ENCODE peak calls at places on chromosomes 2 and 18, in five cellular contexts. One of them, this sample, is unnamed.

GRCh38 chr2:224948859-224949258 is 93.4 kb downstream of the DOCK10 start:
- DNase-seq in GOT3: no peak
- DNase-seq in HT1080: peak; percentile 88
- DNase-seq in fibroblast of lung: peak; percentile 72
- DNase-seq in HFF-Myc: peak; percentile 37
- DNase-seq in this sample: no peak

GRCh38 chr18:21265971-21266673 is 24.1 kb downstream of the GREB1L start:
- DNase-seq in GOT3: no peak
- DNase-seq in HT1080: no peak
- DNase-seq in fibroblast of lung: no peak
- DNase-seq in HFF-Myc: no peak
- DNase-seq in this sample: no peak

GRCh38 chr2:112074506-112074905 is 19.4 kb downstream of the TMEM87B start:
- DNase-seq in GOT3: no peak
- DNase-seq in HT1080: no peak
- DNase-seq in fibroblast of lung: no peak
- DNase-seq in HFF-Myc: no peak
- DNase-seq in this sample: no peak

GRCh38 chr2:127893033-127893432 is 7.3 kb upstream of the AMMECR1L start:
- DNase-seq in GOT3: no peak
- DNase-seq in HT1080: no peak
- DNase-seq in fibroblast of lung: no peak
- DNase-seq in HFF-Myc: no peak
- DNase-seq in this sample: no peak

GRCh38 chr2:120854014-120854620 is 118.4 kb downstream of the GLI2 start:
- DNase-seq in GOT3: no peak
- DNase-seq in HT1080: no peak
- DNase-seq in fibroblast of lung: no peak
- DNase-seq in HFF-Myc: no peak
- DNase-seq in this sample: no peak

GRCh38 chr2:218405365-218406208 is 5.9 kb downstream of the CTDSP1 start:
- DNase-seq in GOT3: no peak
- DNase-seq in HT1080: no peak
- DNase-seq in fibroblast of lung: no peak
- DNase-seq in HFF-Myc: no peak
- DNase-seq in this sample: no peak

GRCh38 chr2:174334278-174334715 is 457 bp upstream of the SP9 start:
- DNase-seq in GOT3: no peak
- DNase-seq in HT1080: no peak
- DNase-seq in fibroblast of lung: no peak
- DNase-seq in HFF-Myc: no peak
- DNase-seq in this sample: no peak

GRCh38 chr18:22542400-22542835 is 124.7 kb upstream of the CTAGE1 start:
- DNase-seq in GOT3: no peak
- DNase-seq in HT1080: no peak
- DNase-seq in fibroblast of lung: peak; percentile 47
- DNase-seq in HFF-Myc: no peak
- DNase-seq in this sample: no peak

GRCh38 chr2:15334650-15335326 is 226.3 kb downstream of the NBAS start:
- DNase-seq in GOT3: no peak
- DNase-seq in HT1080: peak; percentile 8
- DNase-seq in fibroblast of lung: peak; percentile 41
- DNase-seq in HFF-Myc: no peak
- DNase-seq in this sample: peak; percentile 83

GRCh38 chr2:144374163-144374661 is 145.7 kb downstream of the ZEB2 start:
- DNase-seq in GOT3: no peak
- DNase-seq in HT1080: no peak
- DNase-seq in fibroblast of lung: no peak
- DNase-seq in HFF-Myc: no peak
- DNase-seq in this sample: no peak

GRCh38 chr2:160425394-160425793 is 68.2 kb downstream of the RBMS1 start:
- DNase-seq in GOT3: no peak
- DNase-seq in HT1080: no peak
- DNase-seq in fibroblast of lung: no peak
- DNase-seq in HFF-Myc: no peak
- DNase-seq in this sample: no peak

GRCh38 chr2:68974251-68974650 is at the start of gene GKN1:
- DNase-seq in GOT3: no peak
- DNase-seq in HT1080: peak; percentile 4
- DNase-seq in fibroblast of lung: no peak
- DNase-seq in HFF-Myc: no peak
- DNase-seq in this sample: no peak

GRCh38 chr2:109059474-109060165 is 69.4 kb upstream of the SH3RF3 start:
- DNase-seq in GOT3: no peak
- DNase-seq in HT1080: no peak
- DNase-seq in fibroblast of lung: no peak
- DNase-seq in HFF-Myc: no peak
- DNase-seq in this sample: no peak

GRCh38 chr2:85446296-85447221 is 28.0 kb downstream of the SH2D6 start:
- DNase-seq in GOT3: no peak
- DNase-seq in HT1080: no peak
- DNase-seq in fibroblast of lung: no peak
- DNase-seq in HFF-Myc: no peak
- DNase-seq in this sample: no peak

GRCh38 chr2:27655155-27655951 is 8.1 kb downstream of the SUPT7L start:
- DNase-seq in GOT3: no peak
- DNase-seq in HT1080: peak; percentile 74
- DNase-seq in fibroblast of lung: peak; percentile 52
- DNase-seq in HFF-Myc: no peak
- DNase-seq in this sample: peak; percentile 90

GRCh38 chr2:113891265-113891959 is 1.5 kb downstream of the ACTR3 start:
- DNase-seq in GOT3: no peak
- DNase-seq in HT1080: no peak
- DNase-seq in fibroblast of lung: peak; percentile 38
- DNase-seq in HFF-Myc: no peak
- DNase-seq in this sample: no peak

GRCh38 chr2:122422384-122422991 is 667.0 kb downstream of the TSN start:
- DNase-seq in GOT3: no peak
- DNase-seq in HT1080: no peak
- DNase-seq in fibroblast of lung: no peak
- DNase-seq in HFF-Myc: no peak
- DNase-seq in this sample: no peak

GRCh38 chr2:233408366-233409285 is 54.3 kb downstream of the DGKD start:
- DNase-seq in GOT3: no peak
- DNase-seq in HT1080: no peak
- DNase-seq in fibroblast of lung: no peak
- DNase-seq in HFF-Myc: no peak
- DNase-seq in this sample: no peak

GRCh38 chr18:48534364-48534763 is 4.5 kb upstream of the CTIF start:
- DNase-seq in GOT3: no peak
- DNase-seq in HT1080: peak; percentile 58
- DNase-seq in fibroblast of lung: peak; percentile 77
- DNase-seq in HFF-Myc: no peak
- DNase-seq in this sample: no peak